ENCODE peak calls at places on chromosomes 1 and 21, in five cellular contexts. I is psoas muscle, D is GM23248, L is SJSA1, F is astrocyte. Z is an unnamed sample. For H3K27me3, the result is how much of the 10 kb centered on the place peaks cover.

GRCh38 chr1:208233546-208233945 is 10.6 kb downstream of the PLXNA2 start:
- DNase-seq in D (no peak), I (no peak), L (peak), F (no peak), Z (no peak)

GRCh38 chr1:60255565-60255964 is 182.0 kb upstream of the C1orf87 start:
- DNase-seq in F (peak), L (no peak), D (peak), I (no peak), Z (no peak)

GRCh38 chr1:56576880-56577858 is 2.2 kb downstream of the PLPP3 start:
- DNase-seq in L (no peak), I (no peak), F (no peak), D (peak), Z (no peak)

GRCh38 chr21:16514316-16514715 is 784.5 kb downstream of the USP25 start:
- DNase-seq in F (peak), L (no peak), D (no peak), I (no peak), Z (no peak)

GRCh38 chr1:44775930-44776748 is 799 bp downstream of the RPS8 start:
- DNase-seq in I (no peak), L (no peak), D (peak), F (no peak), Z (no peak)

GRCh38 chr1:164320780-164321683 is 238.0 kb upstream of the PBX1 start:
- DNase-seq in L (no peak), D (peak), I (peak), F (peak), Z (no peak)

GRCh38 chr1:9143250-9143649 is 14.3 kb upstream of the GPR157 start:
- DNase-seq in D (peak), L (no peak), F (peak), I (no peak), Z (no peak)

GRCh38 chr1:235250430-235250829 is 77.5 kb downstream of the ARID4B start:
- DNase-seq in F (no peak), D (no peak), I (no peak), L (no peak), Z (no peak)

GRCh38 chr1:79662596-79662995 is 656.1 kb upstream of the ADGRL4 start:
- DNase-seq in D (peak), L (no peak), I (no peak), F (no peak), Z (no peak)

GRCh38 chr21:40143822-40144525 is 276.7 kb downstream of the PCP4 start:
- DNase-seq in F (peak), D (peak), L (no peak), I (no peak), Z (no peak)

GRCh38 chr21:45935628-45936027 is 45.9 kb upstream of the COL6A1 start:
- DNase-seq in D (peak), L (no peak), F (peak), I (peak), Z (no peak)

GRCh38 chr21:14306143-14306907 is 76.6 kb downstream of the HSPA13 start:
- DNase-seq in L (no peak), D (peak), F (no peak), I (no peak), Z (no peak)

GRCh38 chr1:224683981-224684380 is 67.9 kb downstream of the CNIH3 start:
- DNase-seq in I (no peak), D (no peak), L (no peak), F (no peak), Z (no peak)

GRCh38 chr1:52603680-52604501 is 1.7 kb downstream of the GPX7 start:
- DNase-seq in F (no peak), I (peak), L (no peak), D (peak), Z (no peak)

GRCh38 chr21:44891631-44892031 is 18.1 kb upstream of the PTTG1IP start:
- DNase-seq in I (no peak), L (no peak), D (no peak), F (no peak), Z (no peak)

GRCh38 chr1:89649783-89650182 is 16.9 kb downstream of the LRRC8C start:
- DNase-seq in I (no peak), L (no peak), F (no peak), D (no peak), Z (peak)

GRCh38 chr21:44051462-44051941 is 39.4 kb downstream of the TRAPPC10 start:
- DNase-seq in F (peak), D (no peak), I (peak), L (no peak), Z (no peak)

GRCh38 chr1:61139324-61140055 is 57.1 kb downstream of the NFIA start:
- DNase-seq in I (no peak), L (no peak), D (peak), F (peak), Z (no peak)

GRCh38 chr1:92916899-92917298 is 44.4 kb downstream of the DIPK1A start:
- DNase-seq in I (no peak), D (peak), L (no peak), F (no peak), Z (no peak)

GRCh38 chr1:9872430-9873165 is 37.5 kb downstream of the CTNNBIP1 start:
- DNase-seq in I (peak), L (no peak), D (no peak), F (peak), Z (no peak)

GRCh38 chr21:25297117-25297516 is 310.2 kb downstream of the MRPL39 start:
- DNase-seq in I (no peak), D (no peak), L (no peak), F (no peak), Z (no peak)

GRCh38 chr1:1411626-1412025 is 4.5 kb upstream of the MRPL20 start:
- DNase-seq in D (no peak), F (no peak), I (peak), L (no peak), Z (no peak)

GRCh38 chr1:17451731-17452130 is 12.3 kb upstream of the RCC2 start:
- DNase-seq in D (no peak), F (no peak), L (no peak), I (no peak), Z (no peak)

GRCh38 chr1:187816646-187817045 is 987.9 kb downstream of the PLA2G4A start:
- DNase-seq in F (peak), D (no peak), I (no peak), L (no peak), Z (no peak)

GRCh38 chr1:111225091-111225490 is 2.4 kb upstream of the CHI3L2 start:
- DNase-seq in F (no peak), D (no peak), L (no peak), I (no peak), Z (no peak)

GRCh38 chr1:205591522-205592351 is 40.1 kb downstream of the ELK4 start:
- DNase-seq in F (peak), D (peak), L (peak), I (peak), Z (peak)

GRCh38 chr1:213568929-213569815 is 418.6 kb upstream of the PROX1 start:
- DNase-seq in F (no peak), D (no peak), L (no peak), I (no peak), Z (no peak)

GRCh38 chr1:35915693-35916092 is 15.2 kb upstream of the AGO3 start:
- DNase-seq in F (no peak), L (no peak), D (no peak), I (no peak), Z (no peak)

GRCh38 chr1:202193614-202194327 is at the start of gene LGR6:
- DNase-seq in I (no peak), F (no peak), D (peak), L (no peak), Z (no peak)

GRCh38 chr1:187624812-187625542 is 796.2 kb downstream of the PLA2G4A start:
- DNase-seq in F (no peak), I (no peak), L (no peak), D (peak), Z (no peak)

GRCh38 chr1:161037661-161038522 is 872 bp downstream of the TSTD1 start:
- DNase-seq in I (no peak), L (no peak), F (no peak), D (no peak), Z (no peak)

GRCh38 chr1:161038523-161039153 is at the start of gene TSTD1:
- DNase-seq in L (no peak), D (no peak), F (no peak), I (peak), Z (peak)

GRCh38 chr1:161039546-161039945 is 782 bp upstream of the TSTD1 start:
- DNase-seq in D (no peak), L (no peak), I (no peak), F (no peak), Z (no peak)

GRCh38 chr1:161044535-161044907 is 1.3 kb downstream of the USF1 start:
- DNase-seq in L (no peak), F (no peak), D (peak), I (no peak), Z (no peak)

GRCh38 chr1:161039154-161039545 is 386 bp upstream of the TSTD1 start:
- DNase-seq in F (no peak), I (no peak), L (no peak), D (no peak), Z (no peak)
- H3K4me3 ChIP-seq in F (no peak), I (peak), L (no peak), D (no peak), Z (peak)

GRCh38 chr1:3213730-3214129 is 144.7 kb downstream of the PRDM16 start:
- DNase-seq in D (no peak), F (no peak), I (no peak), L (no peak), Z (no peak)
- H3K27me3 ChIP-seq in D (under half), F (under half), I (under half), L (under half), Z (under half)

GRCh38 chr1:247415423-247416361 is at the start of gene NLRP3:
- DNase-seq in L (no peak), D (peak), F (no peak), I (no peak), Z (peak)
- H3K4me3 ChIP-seq in L (peak), D (peak), F (no peak), I (peak), Z (no peak)

DNA sequence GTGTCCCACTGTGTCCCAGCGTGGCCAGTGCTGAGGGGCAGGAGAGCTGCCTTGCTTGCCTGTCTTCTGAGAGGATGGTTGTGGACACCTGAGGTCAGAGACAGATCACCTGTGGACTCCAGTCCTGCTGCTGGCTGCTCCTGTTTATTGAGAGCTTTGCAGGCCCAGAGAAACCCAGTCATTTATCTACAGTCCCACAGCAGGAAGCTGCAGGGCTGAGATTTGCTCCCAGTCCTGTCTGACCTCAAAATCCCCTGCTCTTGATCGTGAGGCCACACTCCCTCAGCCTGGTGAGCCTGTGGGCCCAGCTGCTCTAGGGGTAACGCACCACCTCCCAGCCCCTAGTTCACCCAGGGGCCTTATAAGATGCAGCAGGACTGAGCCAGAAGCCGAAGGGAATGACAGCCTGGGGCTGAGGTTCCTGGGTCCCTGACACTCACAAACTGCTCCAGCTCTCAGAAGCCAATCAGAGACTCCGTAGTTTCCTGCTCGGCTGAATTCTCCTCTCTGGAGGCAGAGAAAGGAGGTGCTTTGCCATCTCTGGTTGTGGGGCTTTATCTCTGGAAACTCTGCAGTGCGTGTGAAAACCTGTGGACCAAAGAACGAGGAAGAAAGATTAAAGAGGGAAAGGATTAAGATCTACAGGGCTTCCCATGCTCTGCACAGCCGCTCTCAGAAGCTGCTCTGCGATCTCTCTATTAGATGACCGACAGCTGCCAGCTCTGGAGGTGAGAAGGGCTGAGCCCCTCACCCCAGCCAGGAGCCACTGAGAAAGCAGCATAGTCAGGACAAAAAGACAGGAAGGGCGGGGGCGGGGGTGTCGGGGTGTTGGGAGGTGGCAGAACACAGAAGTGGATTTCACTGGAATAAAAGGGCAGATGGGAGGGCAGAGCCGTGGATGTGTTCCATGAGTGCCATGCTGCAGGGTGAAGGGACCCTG is 39.1 kb downstream of the UBIAD1 start:
- DNase-seq in L (no peak), D (no peak), I (no peak), F (no peak), Z (no peak)
- H3K27me3 ChIP-seq in L (under half), D (under half), I (under half), F (under half), Z (under half)

GRCh38 chr1:230144010-230144614 is 77.1 kb downstream of the GALNT2 start:
- DNase-seq in D (no peak), I (no peak), F (no peak), L (no peak), Z (no peak)
- H3K4me3 ChIP-seq in D (no peak), I (no peak), F (no peak), L (no peak), Z (no peak)

Z was measured in GM06990.